ENCODE peak calls at places on chromosomes 2 and 18, in eight cellular contexts. T is cardiac muscle cell, P is thyroid gland, L is RWPE2, M is ovary, K is lower lobe of right lung, G is body of pancreas, Q is adrenal gland. V is an unnamed sample.
A peak's percentile ranks its signal among the peaks of the same experiment; 100 is the strongest.

GRCh38 chr2:199692489-199692888 is 158.5 kb downstream of the FTCDNL1 start:
- DNase-seq in T (peak; percentile 11), P (peak; percentile 80), L (no peak), M (no peak), K (no peak), G (peak; percentile 31), Q (peak; percentile 55), V (no peak)

GRCh38 chr2:148643998-148644884 is at the start of gene EPC2:
- DNase-seq in T (peak; percentile 85), P (peak; percentile 88), L (peak; percentile 73), M (peak; percentile 86), K (peak; percentile 92), G (peak; percentile 90), Q (peak; percentile 86), V (peak; percentile 89)

GRCh38 chr2:240604939-240605716 is 18.6 kb downstream of the CAPN10 start:
- DNase-seq in T (no peak), P (no peak), L (peak; percentile 46), M (no peak), K (peak; percentile 42), G (no peak), Q (no peak), V (no peak)

GRCh38 chr18:25234740-25235345 is 117.1 kb downstream of the ZNF521 start:
- DNase-seq in T (peak; percentile 49), P (no peak), L (no peak), M (no peak), K (no peak), G (no peak), Q (no peak), V (no peak)

GRCh38 chr2:100895402-100895801 is 75.5 kb downstream of the NPAS2 start:
- DNase-seq in T (no peak), P (peak; percentile 95), L (no peak), M (no peak), K (no peak), G (peak; percentile 81), Q (peak; percentile 79), V (peak; percentile 67)

GRCh38 chr2:191521608-191522208 is 156.2 kb upstream of the NABP1 start:
- DNase-seq in T (peak; percentile 32), P (no peak), L (no peak), M (no peak), K (no peak), G (no peak), Q (no peak), V (no peak)

GRCh38 chr2:240523451-240524281 is 34.1 kb downstream of the ANKMY1 start:
- DNase-seq in T (no peak), P (no peak), L (no peak), M (no peak), K (no peak), G (no peak), Q (no peak), V (no peak)

GRCh38 chr2:160039166-160039903 is 23.1 kb downstream of the PLA2R1 start:
- DNase-seq in T (no peak), P (peak; percentile 88), L (no peak), M (peak; percentile 74), K (no peak), G (peak; percentile 10), Q (peak; percentile 35), V (no peak)

GRCh38 chr2:241859436-241860183 is 916 bp upstream of the PDCD1 start:
- DNase-seq in T (no peak), P (no peak), L (no peak), M (peak; percentile 84), K (peak; percentile 47), G (peak; percentile 49), Q (peak; percentile 46), V (peak; percentile 68)

GRCh38 chr2:54986266-54986665 is 64.0 kb downstream of the RTN4 start:
- DNase-seq in T (no peak), P (no peak), L (no peak), M (no peak), K (no peak), G (peak; percentile 56), Q (no peak), V (no peak)

GRCh38 chr2:54983345-54984235 is 66.7 kb downstream of the RTN4 start:
- DNase-seq in T (no peak), P (no peak), L (no peak), M (no peak), K (no peak), G (no peak), Q (no peak), V (no peak)

GRCh38 chr2:54984476-54984875 is 65.8 kb downstream of the RTN4 start:
- DNase-seq in T (no peak), P (no peak), L (no peak), M (no peak), K (no peak), G (no peak), Q (no peak), V (no peak)

DNA sequence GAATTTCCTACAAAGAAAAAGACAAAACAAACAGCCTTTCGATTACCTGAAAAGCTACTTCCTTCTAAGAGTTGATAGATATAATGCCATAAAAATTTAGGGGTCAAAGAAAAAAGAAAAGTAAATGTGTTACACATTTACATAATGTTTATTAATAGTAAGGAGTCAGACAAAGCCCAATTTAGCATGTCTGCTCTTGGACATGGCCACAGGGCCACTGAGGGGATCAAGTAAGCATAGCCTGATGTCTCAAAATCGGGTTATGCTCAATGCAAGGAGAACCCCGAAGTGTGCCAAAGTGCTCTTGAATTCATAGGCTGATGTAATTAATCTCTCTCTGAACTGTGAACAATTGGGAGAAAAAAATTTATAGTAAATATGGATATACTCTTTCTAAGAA is 61.6 kb downstream of the RTN4 start:
- DNase-seq in T (no peak), P (no peak), L (no peak), M (no peak), K (no peak), G (no peak), Q (no peak), V (no peak)
- H3K4me1 ChIP-seq in T (peaks cover 4% of the 10 kb centered on the region), P (peaks cover 17% of the 10 kb centered on the region), L (peaks cover 38% of the 10 kb centered on the region), M (peaks cover 6% of the 10 kb centered on the region), K (peaks cover 27% of the 10 kb centered on the region), G (peaks cover 47% of the 10 kb centered on the region), Q (peaks cover 13% of the 10 kb centered on the region), V (peaks cover 34% of the 10 kb centered on the region)

GRCh38 chr2:70768585-70769085 is 635 bp upstream of the ADD2 start:
- DNase-seq in T (no peak), P (no peak), L (no peak), M (no peak), K (no peak), G (no peak), Q (no peak), V (no peak)

GRCh38 chr2:70767094-70767698 is 804 bp downstream of the ADD2 start:
- DNase-seq in T (peak; percentile 47), P (peak; percentile 3), L (no peak), M (no peak), K (peak; percentile 43), G (no peak), Q (no peak), V (no peak)

GRCh38 chr2:70769450-70769849 is 1.4 kb upstream of the ADD2 start:
- DNase-seq in T (no peak), P (no peak), L (no peak), M (no peak), K (no peak), G (no peak), Q (no peak), V (no peak)

GRCh38 chr2:70766357-70767093 is 1.5 kb downstream of the ADD2 start:
- DNase-seq in T (no peak), P (no peak), L (no peak), M (no peak), K (no peak), G (no peak), Q (no peak), V (no peak)

GRCh38 chr2:70767699-70768584 is at the start of gene ADD2:
- DNase-seq in T (peak; percentile 83), P (peak; percentile 26), L (no peak), M (no peak), K (peak; percentile 43), G (peak; percentile 39), Q (peak; percentile 22), V (peak; percentile 20)
- TF ChIP-seq CTCF in T (peak; percentile 35), P (peak; percentile 42), L (peak; percentile 46), M (no peak), K (peak; percentile 18), G (peak; percentile 6), Q (no peak), V (peak; percentile 41)

GRCh38 chr18:78965260-78965659 is 14.4 kb upstream of the SALL3 start:
- DNase-seq in T (no peak), P (no peak), L (no peak), M (no peak), K (no peak), G (no peak), Q (no peak), V (no peak)

GRCh38 chr18:78962098-78962497 is 17.5 kb upstream of the SALL3 start:
- DNase-seq in T (no peak), P (no peak), L (no peak), M (no peak), K (no peak), G (no peak), Q (no peak), V (no peak)

GRCh38 chr18:78969574-78970315 is 9.9 kb upstream of the SALL3 start:
- DNase-seq in T (no peak), P (no peak), L (no peak), M (no peak), K (no peak), G (no peak), Q (no peak), V (no peak)

GRCh38 chr18:78967692-78968091 is 11.9 kb upstream of the SALL3 start:
- DNase-seq in T (no peak), P (no peak), L (no peak), M (no peak), K (no peak), G (no peak), Q (no peak), V (no peak)

GRCh38 chr18:78965917-78966878 is 13.4 kb upstream of the SALL3 start:
- DNase-seq in T (no peak), P (no peak), L (no peak), M (no peak), K (no peak), G (no peak), Q (no peak), V (no peak)
- H3K4me1 ChIP-seq in T (no peaks in the 10 kb centered on the region), P (no peaks in the 10 kb centered on the region), L (no peaks in the 10 kb centered on the region), M (no peaks in the 10 kb centered on the region), K (no peaks in the 10 kb centered on the region), G (no peaks in the 10 kb centered on the region), Q (no peaks in the 10 kb centered on the region), V (no peaks in the 10 kb centered on the region)

DNA sequence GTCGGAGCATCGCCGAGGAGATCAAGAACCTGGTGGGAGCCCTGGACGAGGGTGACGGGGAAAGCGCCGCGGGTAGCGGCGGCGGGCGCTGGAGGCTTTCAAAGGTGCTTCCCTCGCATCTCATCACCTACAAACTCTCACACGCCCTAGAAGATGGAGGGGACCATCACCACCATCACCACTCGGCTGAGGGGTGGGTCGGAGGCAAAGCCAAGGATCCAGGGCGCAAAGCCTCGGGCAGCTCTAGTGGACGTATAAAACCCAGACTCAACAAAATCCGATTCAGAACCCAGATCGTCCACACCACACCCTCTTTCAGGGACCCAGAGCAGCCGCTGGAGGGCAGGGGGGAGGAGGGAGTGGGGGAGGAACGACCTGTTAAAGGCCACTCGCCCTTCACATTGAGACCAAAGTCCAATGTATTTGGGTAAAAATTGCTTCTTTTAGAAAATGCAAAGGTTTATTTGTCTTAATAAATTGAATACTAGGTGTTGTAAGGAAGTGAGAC is 1.5 kb downstream of the SOWAHC start:
- DNase-seq in T (no peak), P (no peak), L (no peak), M (no peak), K (no peak), G (no peak), Q (no peak), V (no peak)
- TF ChIP-seq CTCF in T (peak; percentile 15), P (no peak), L (peak; percentile 52), M (no peak), K (no peak), G (no peak), Q (no peak), V (no peak)

GRCh38 chr18:9927392-9928063 is 13.7 kb downstream of the VAPA start:
- DNase-seq in T (no peak), P (no peak), L (no peak), M (no peak), K (no peak), G (no peak), Q (no peak), V (no peak)
- H3K4me1 ChIP-seq in T (peaks cover 19% of the 10 kb centered on the region), P (peaks cover 28% of the 10 kb centered on the region), L (peaks cover 94% of the 10 kb centered on the region), M (peaks cover 5% of the 10 kb centered on the region), K (peaks cover 97% of the 10 kb centered on the region), G (peaks cover 88% of the 10 kb centered on the region), Q (peaks cover 54% of the 10 kb centered on the region), V (peaks cover 100% of the 10 kb centered on the region)

V was measured in left ventricle myocardium inferior.